ENCODE peak calls at places on chromosomes 12 and 14, in five cellular contexts. One of them, this sample, is unnamed.

GRCh38 chr14:54301349-54301748 is 95.5 kb upstream of the CDKN3 start:
- DNase-seq in mucosa of descending colon: no peak
- DNase-seq in adrenal gland: no peak
- DNase-seq in psoas muscle: no peak
- DNase-seq in thoracic aorta: no peak
- DNase-seq in this sample: no peak

GRCh38 chr12:49507139-49507538 is 31.7 kb upstream of the KCNH3 start:
- DNase-seq in adrenal gland: no peak
- DNase-seq in mucosa of descending colon: no peak
- DNase-seq in psoas muscle: no peak
- DNase-seq in thoracic aorta: no peak
- DNase-seq in this sample: no peak

GRCh38 chr14:57889245-57889644 is 23.4 kb upstream of the SLC35F4 start:
- DNase-seq in adrenal gland: peak
- DNase-seq in mucosa of descending colon: peak
- DNase-seq in thoracic aorta: peak
- DNase-seq in psoas muscle: no peak
- DNase-seq in this sample: no peak

GRCh38 chr12:124484526-124484953 is 82.9 kb downstream of the NCOR2 start:
- DNase-seq in thoracic aorta: no peak
- DNase-seq in mucosa of descending colon: peak
- DNase-seq in psoas muscle: peak
- DNase-seq in adrenal gland: no peak
- DNase-seq in this sample: no peak

GRCh38 chr12:91276529-91276928 is 93.9 kb upstream of the DCN start:
- DNase-seq in mucosa of descending colon: no peak
- DNase-seq in psoas muscle: no peak
- DNase-seq in thoracic aorta: no peak
- DNase-seq in adrenal gland: no peak
- DNase-seq in this sample: no peak

GRCh38 chr12:42887657-42888056 is 298.1 kb upstream of the PRICKLE1 start:
- DNase-seq in adrenal gland: no peak
- DNase-seq in thoracic aorta: no peak
- DNase-seq in mucosa of descending colon: no peak
- DNase-seq in psoas muscle: no peak
- DNase-seq in this sample: no peak

GRCh38 chr12:53737951-53738833 is 10.9 kb upstream of the CALCOCO1 start:
- DNase-seq in adrenal gland: no peak
- DNase-seq in mucosa of descending colon: no peak
- DNase-seq in thoracic aorta: no peak
- DNase-seq in psoas muscle: no peak
- DNase-seq in this sample: no peak

GRCh38 chr14:47822326-47822725 is 146.9 kb upstream of the MDGA2 start:
- DNase-seq in mucosa of descending colon: no peak
- DNase-seq in adrenal gland: no peak
- DNase-seq in thoracic aorta: no peak
- DNase-seq in psoas muscle: no peak
- DNase-seq in this sample: no peak

GRCh38 chr12:74235342-74235741 is 302.3 kb upstream of the ATXN7L3B start:
- DNase-seq in adrenal gland: no peak
- DNase-seq in mucosa of descending colon: no peak
- DNase-seq in thoracic aorta: no peak
- DNase-seq in psoas muscle: no peak
- DNase-seq in this sample: no peak

GRCh38 chr12:29807125-29807524 is 23.4 kb upstream of the TMTC1 start:
- DNase-seq in thoracic aorta: no peak
- DNase-seq in adrenal gland: no peak
- DNase-seq in mucosa of descending colon: no peak
- DNase-seq in psoas muscle: no peak
- DNase-seq in this sample: no peak

GRCh38 chr14:29518335-29518734 is 409.3 kb downstream of the PRKD1 start:
- DNase-seq in adrenal gland: no peak
- DNase-seq in psoas muscle: no peak
- DNase-seq in mucosa of descending colon: no peak
- DNase-seq in thoracic aorta: no peak
- DNase-seq in this sample: no peak

GRCh38 chr12:67982165-67982563 is 7.1 kb upstream of the IFNG-AS1 start:
- DNase-seq in thoracic aorta: no peak
- DNase-seq in adrenal gland: no peak
- DNase-seq in mucosa of descending colon: no peak
- DNase-seq in psoas muscle: no peak
- DNase-seq in this sample: no peak

GRCh38 chr12:4265280-4265679 is 8.3 kb upstream of the CCND2 start:
- DNase-seq in mucosa of descending colon: no peak
- DNase-seq in adrenal gland: no peak
- DNase-seq in psoas muscle: no peak
- DNase-seq in thoracic aorta: no peak
- DNase-seq in this sample: no peak

GRCh38 chr12:107454431-107454830 is 231.2 kb upstream of the PWP1 start:
- DNase-seq in psoas muscle: no peak
- DNase-seq in adrenal gland: no peak
- DNase-seq in mucosa of descending colon: no peak
- DNase-seq in thoracic aorta: no peak
- DNase-seq in this sample: no peak

GRCh38 chr14:100818221-100818699 is 7.7 kb upstream of the MEG3 start:
- DNase-seq in psoas muscle: peak
- DNase-seq in adrenal gland: no peak
- DNase-seq in mucosa of descending colon: no peak
- DNase-seq in thoracic aorta: no peak
- DNase-seq in this sample: no peak

GRCh38 chr12:70468741-70469140 is 102.7 kb downstream of the KCNMB4 start:
- DNase-seq in mucosa of descending colon: no peak
- DNase-seq in thoracic aorta: no peak
- DNase-seq in adrenal gland: no peak
- DNase-seq in psoas muscle: no peak
- DNase-seq in this sample: no peak

GRCh38 chr12:27861428-27862167 is 81.6 kb upstream of the MANSC4 start:
- DNase-seq in mucosa of descending colon: no peak
- DNase-seq in thoracic aorta: no peak
- DNase-seq in adrenal gland: no peak
- DNase-seq in psoas muscle: no peak
- DNase-seq in this sample: no peak

GRCh38 chr12:67759829-67760228 is 111.3 kb downstream of the DYRK2 start:
- DNase-seq in mucosa of descending colon: no peak
- DNase-seq in adrenal gland: no peak
- DNase-seq in thoracic aorta: no peak
- DNase-seq in psoas muscle: no peak
- DNase-seq in this sample: peak

GRCh38 chr14:65938738-65939137 is 526.2 kb downstream of the FUT8 start:
- DNase-seq in thoracic aorta: no peak
- DNase-seq in psoas muscle: no peak
- DNase-seq in adrenal gland: no peak
- DNase-seq in mucosa of descending colon: no peak
- DNase-seq in this sample: no peak

GRCh38 chr12:122062832-122063690 is 15.5 kb upstream of the MLXIP start:
- DNase-seq in adrenal gland: peak
- DNase-seq in mucosa of descending colon: no peak
- DNase-seq in thoracic aorta: no peak
- DNase-seq in psoas muscle: no peak
- DNase-seq in this sample: peak

GRCh38 chr14:101222362-101223090 is 319.0 kb upstream of the RTL1 start:
- DNase-seq in thoracic aorta: no peak
- DNase-seq in psoas muscle: peak
- DNase-seq in mucosa of descending colon: no peak
- DNase-seq in adrenal gland: no peak
- DNase-seq in this sample: no peak

GRCh38 chr12:45216297-45216982 is 545 bp downstream of the ANO6 start:
- DNase-seq in adrenal gland: peak
- DNase-seq in psoas muscle: peak
- DNase-seq in mucosa of descending colon: peak
- DNase-seq in thoracic aorta: no peak
- DNase-seq in this sample: peak
- TF ChIP-seq CTCF in adrenal gland: peak
- TF ChIP-seq CTCF in psoas muscle: peak
- TF ChIP-seq CTCF in mucosa of descending colon: no peak
- TF ChIP-seq CTCF in thoracic aorta: peak
- TF ChIP-seq CTCF in this sample: no peak

GRCh38 chr12:109899783-109900751 is at the start of gene TCHP:
- DNase-seq in adrenal gland: peak
- DNase-seq in psoas muscle: peak
- DNase-seq in thoracic aorta: peak
- DNase-seq in mucosa of descending colon: peak
- DNase-seq in this sample: peak
- TF ChIP-seq CTCF in adrenal gland: peak
- TF ChIP-seq CTCF in psoas muscle: peak
- TF ChIP-seq CTCF in thoracic aorta: peak
- TF ChIP-seq CTCF in mucosa of descending colon: no peak
- TF ChIP-seq CTCF in this sample: no peak

GRCh38 chr14:105248368-105249174 is at the start of gene BTBD6:
- DNase-seq in thoracic aorta: peak
- DNase-seq in adrenal gland: peak
- DNase-seq in psoas muscle: peak
- DNase-seq in mucosa of descending colon: peak
- DNase-seq in this sample: peak
- TF ChIP-seq CTCF in thoracic aorta: no peak
- TF ChIP-seq CTCF in adrenal gland: peak
- TF ChIP-seq CTCF in psoas muscle: no peak
- TF ChIP-seq CTCF in mucosa of descending colon: no peak
- TF ChIP-seq CTCF in this sample: no peak

GRCh38 chr14:23469127-23469905 is at the start of gene NGDN:
- DNase-seq in adrenal gland: peak
- DNase-seq in mucosa of descending colon: peak
- DNase-seq in psoas muscle: peak
- DNase-seq in thoracic aorta: peak
- DNase-seq in this sample: peak

GRCh38 chr14:23468704-23469126 is 788 bp upstream of the NGDN start:
- DNase-seq in adrenal gland: no peak
- DNase-seq in mucosa of descending colon: no peak
- DNase-seq in psoas muscle: no peak
- DNase-seq in thoracic aorta: no peak
- DNase-seq in this sample: no peak

GRCh38 chr14:23470947-23471346 is 1.4 kb downstream of the NGDN start:
- DNase-seq in mucosa of descending colon: no peak
- DNase-seq in psoas muscle: no peak
- DNase-seq in adrenal gland: no peak
- DNase-seq in thoracic aorta: no peak
- DNase-seq in this sample: no peak

GRCh38 chr14:23465261-23465660 is 4.2 kb upstream of the NGDN start:
- DNase-seq in psoas muscle: no peak
- DNase-seq in thoracic aorta: no peak
- DNase-seq in mucosa of descending colon: no peak
- DNase-seq in adrenal gland: no peak
- DNase-seq in this sample: no peak

DNA sequence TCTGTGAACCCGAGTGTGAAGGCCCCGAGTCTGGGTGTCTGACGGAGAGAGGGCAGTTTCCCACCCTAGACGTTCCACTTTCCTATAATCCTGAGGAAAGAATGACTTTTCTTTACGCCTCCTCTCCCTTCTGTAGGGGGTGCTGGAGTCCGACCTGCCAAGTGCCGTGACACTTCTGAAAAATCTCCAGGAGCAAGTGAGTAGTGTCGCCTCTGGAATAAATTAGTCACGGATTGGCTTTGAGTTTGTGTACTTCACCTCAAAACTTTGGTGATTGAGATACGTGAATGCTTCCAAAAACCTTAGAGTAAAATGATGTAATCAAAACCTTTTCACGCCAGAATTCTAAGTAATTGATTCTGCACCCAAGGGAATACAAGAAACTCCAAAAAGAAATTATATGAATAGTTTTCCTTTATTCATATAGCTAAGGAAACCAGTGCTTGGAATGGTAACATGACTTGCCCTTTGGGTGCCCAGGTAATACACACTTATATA is 452 bp downstream of the NGDN start:
- DNase-seq in mucosa of descending colon: no peak
- DNase-seq in thoracic aorta: no peak
- DNase-seq in adrenal gland: no peak
- DNase-seq in psoas muscle: no peak
- DNase-seq in this sample: no peak
- TF ChIP-seq CTCF in mucosa of descending colon: no peak
- TF ChIP-seq CTCF in thoracic aorta: no peak
- TF ChIP-seq CTCF in adrenal gland: no peak
- TF ChIP-seq CTCF in psoas muscle: no peak
- TF ChIP-seq CTCF in this sample: no peak

DNA sequence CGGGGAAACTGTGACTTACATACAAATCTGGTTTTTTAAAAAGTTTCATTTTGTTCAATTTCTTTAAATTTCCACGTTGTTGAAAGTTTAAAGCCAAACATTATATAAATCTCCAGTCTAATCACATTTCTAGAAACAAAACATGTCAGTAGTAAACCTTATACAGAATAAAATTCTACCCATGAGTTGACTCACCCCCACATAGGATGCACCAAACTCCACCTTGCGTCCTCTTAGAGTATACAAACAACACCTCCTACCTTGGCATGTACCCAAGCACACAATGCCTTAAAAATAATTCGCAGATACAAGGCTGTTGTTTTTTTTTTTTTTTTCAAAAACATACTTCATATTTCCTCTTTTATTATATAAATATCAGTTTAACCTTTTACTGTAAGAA is 3.4 kb downstream of the FBXL14 start:
- DNase-seq in adrenal gland: no peak
- DNase-seq in mucosa of descending colon: no peak
- DNase-seq in psoas muscle: no peak
- DNase-seq in thoracic aorta: no peak
- DNase-seq in this sample: no peak
- TF ChIP-seq CTCF in adrenal gland: no peak
- TF ChIP-seq CTCF in mucosa of descending colon: peak
- TF ChIP-seq CTCF in psoas muscle: no peak
- TF ChIP-seq CTCF in thoracic aorta: no peak
- TF ChIP-seq CTCF in this sample: no peak

GRCh38 chr14:41609704-41610183 is 3.1 kb downstream of the LRFN5 start:
- DNase-seq in thoracic aorta: no peak
- DNase-seq in psoas muscle: peak
- DNase-seq in mucosa of descending colon: peak
- DNase-seq in adrenal gland: peak
- DNase-seq in this sample: peak
- TF ChIP-seq CTCF in thoracic aorta: no peak
- TF ChIP-seq CTCF in psoas muscle: no peak
- TF ChIP-seq CTCF in mucosa of descending colon: no peak
- TF ChIP-seq CTCF in adrenal gland: peak
- TF ChIP-seq CTCF in this sample: no peak

DNA sequence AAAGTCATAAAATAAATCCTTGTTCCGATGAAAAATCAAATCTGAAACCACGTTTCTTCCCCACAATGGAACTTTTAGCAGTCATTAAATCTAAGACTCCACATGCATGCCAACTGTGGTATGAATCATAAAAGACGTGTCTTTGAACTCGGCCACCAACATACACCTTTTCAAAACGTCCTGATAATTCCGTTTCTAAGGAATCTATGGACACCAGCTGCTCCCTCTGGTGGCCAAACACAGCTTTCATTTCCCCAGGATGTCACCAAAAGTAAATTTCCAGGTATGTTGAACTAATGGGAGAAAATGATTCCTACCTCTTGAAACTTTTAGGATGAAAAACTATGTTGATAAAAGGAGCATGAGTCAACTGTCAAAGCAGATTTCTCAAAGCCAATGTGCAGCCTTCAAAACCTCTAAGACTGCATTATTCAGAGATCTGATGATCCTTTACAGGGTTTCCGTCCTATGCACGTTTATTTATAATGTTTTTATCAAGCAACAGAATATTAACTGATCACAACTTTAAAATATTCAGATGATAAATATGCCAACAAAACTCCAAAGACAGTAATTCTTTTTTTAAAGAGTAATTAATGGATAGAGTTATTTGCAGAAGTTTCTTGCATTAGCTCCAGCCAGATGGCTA is 96.2 kb downstream of the CIT start:
- DNase-seq in psoas muscle: no peak
- DNase-seq in thoracic aorta: no peak
- DNase-seq in mucosa of descending colon: no peak
- DNase-seq in adrenal gland: peak
- DNase-seq in this sample: peak
- TF ChIP-seq CTCF in psoas muscle: peak
- TF ChIP-seq CTCF in thoracic aorta: peak
- TF ChIP-seq CTCF in mucosa of descending colon: peak
- TF ChIP-seq CTCF in adrenal gland: peak
- TF ChIP-seq CTCF in this sample: peak

GRCh38 chr12:94261119-94261518 is 112.7 kb downstream of the PLXNC1 start:
- DNase-seq in mucosa of descending colon: no peak
- DNase-seq in thoracic aorta: no peak
- DNase-seq in adrenal gland: no peak
- DNase-seq in psoas muscle: no peak
- DNase-seq in this sample: no peak
- TF ChIP-seq CTCF in mucosa of descending colon: no peak
- TF ChIP-seq CTCF in thoracic aorta: no peak
- TF ChIP-seq CTCF in adrenal gland: no peak
- TF ChIP-seq CTCF in psoas muscle: no peak
- TF ChIP-seq CTCF in this sample: no peak